ENCODE peak calls at places on chromosomes 1 and 21, in five cellular contexts. One of them, this sample, is unnamed.

GRCh38 chr1:201536542-201536941 is 2.4 kb upstream of the NAV1 start:
- DNase-seq in astrocyte of the cerebellum: no peak
- DNase-seq in fibroblast of pulmonary artery: peak
- DNase-seq in HCT116: peak
- DNase-seq in dorsolateral prefrontal cortex: no peak
- DNase-seq in this sample: peak

GRCh38 chr1:157363660-157364140 is 188.6 kb downstream of the FCRL5 start:
- DNase-seq in fibroblast of pulmonary artery: peak
- DNase-seq in HCT116: peak
- DNase-seq in astrocyte of the cerebellum: no peak
- DNase-seq in dorsolateral prefrontal cortex: peak
- DNase-seq in this sample: peak

GRCh38 chr1:235545294-235545930 is 41.2 kb upstream of the B3GALNT2 start:
- DNase-seq in astrocyte of the cerebellum: no peak
- DNase-seq in dorsolateral prefrontal cortex: no peak
- DNase-seq in fibroblast of pulmonary artery: no peak
- DNase-seq in HCT116: no peak
- DNase-seq in this sample: no peak

GRCh38 chr1:178867670-178868069 is 3.2 kb downstream of the ANGPTL1 start:
- DNase-seq in HCT116: no peak
- DNase-seq in fibroblast of pulmonary artery: peak
- DNase-seq in dorsolateral prefrontal cortex: no peak
- DNase-seq in astrocyte of the cerebellum: no peak
- DNase-seq in this sample: no peak

GRCh38 chr1:218392717-218393116 is 47.6 kb downstream of the TGFB2 start:
- DNase-seq in HCT116: no peak
- DNase-seq in fibroblast of pulmonary artery: no peak
- DNase-seq in astrocyte of the cerebellum: no peak
- DNase-seq in dorsolateral prefrontal cortex: no peak
- DNase-seq in this sample: no peak

GRCh38 chr1:3674100-3675094 is 22.1 kb downstream of the TP73 start:
- DNase-seq in HCT116: no peak
- DNase-seq in fibroblast of pulmonary artery: no peak
- DNase-seq in dorsolateral prefrontal cortex: no peak
- DNase-seq in astrocyte of the cerebellum: no peak
- DNase-seq in this sample: peak

GRCh38 chr1:230231739-230232075 is 164.7 kb downstream of the GALNT2 start:
- DNase-seq in fibroblast of pulmonary artery: peak
- DNase-seq in HCT116: no peak
- DNase-seq in astrocyte of the cerebellum: peak
- DNase-seq in dorsolateral prefrontal cortex: no peak
- DNase-seq in this sample: peak

GRCh38 chr21:28392436-28392835 is 600.2 kb downstream of the LTN1 start:
- DNase-seq in astrocyte of the cerebellum: no peak
- DNase-seq in dorsolateral prefrontal cortex: no peak
- DNase-seq in HCT116: no peak
- DNase-seq in fibroblast of pulmonary artery: no peak
- DNase-seq in this sample: no peak

GRCh38 chr1:177979272-177979671 is 9.4 kb upstream of the SEC16B start:
- DNase-seq in astrocyte of the cerebellum: no peak
- DNase-seq in dorsolateral prefrontal cortex: no peak
- DNase-seq in fibroblast of pulmonary artery: no peak
- DNase-seq in HCT116: no peak
- DNase-seq in this sample: no peak

GRCh38 chr1:234926574-234927311 is 201.9 kb downstream of the TOMM20 start:
- DNase-seq in HCT116: no peak
- DNase-seq in astrocyte of the cerebellum: no peak
- DNase-seq in dorsolateral prefrontal cortex: no peak
- DNase-seq in fibroblast of pulmonary artery: no peak
- DNase-seq in this sample: peak

GRCh38 chr21:37891953-37892352 is 24.3 kb downstream of the KCNJ6 start:
- DNase-seq in dorsolateral prefrontal cortex: no peak
- DNase-seq in fibroblast of pulmonary artery: no peak
- DNase-seq in HCT116: no peak
- DNase-seq in astrocyte of the cerebellum: no peak
- DNase-seq in this sample: no peak

GRCh38 chr21:43809853-43810504 is 20.6 kb downstream of the RRP1 start:
- DNase-seq in dorsolateral prefrontal cortex: no peak
- DNase-seq in HCT116: no peak
- DNase-seq in fibroblast of pulmonary artery: no peak
- DNase-seq in astrocyte of the cerebellum: no peak
- DNase-seq in this sample: peak

GRCh38 chr21:43793243-43793642 is 3.9 kb downstream of the RRP1 start:
- DNase-seq in astrocyte of the cerebellum: no peak
- DNase-seq in dorsolateral prefrontal cortex: no peak
- DNase-seq in HCT116: no peak
- DNase-seq in fibroblast of pulmonary artery: no peak
- DNase-seq in this sample: no peak

GRCh38 chr1:98498651-98499050 is 162.9 kb upstream of the SNX7 start:
- DNase-seq in astrocyte of the cerebellum: no peak
- DNase-seq in fibroblast of pulmonary artery: no peak
- DNase-seq in dorsolateral prefrontal cortex: no peak
- DNase-seq in HCT116: no peak
- DNase-seq in this sample: no peak

GRCh38 chr1:54376085-54377039 is 29.8 kb downstream of the SSBP3 start:
- DNase-seq in dorsolateral prefrontal cortex: no peak
- DNase-seq in HCT116: peak
- DNase-seq in astrocyte of the cerebellum: no peak
- DNase-seq in fibroblast of pulmonary artery: no peak
- DNase-seq in this sample: no peak

GRCh38 chr1:116311756-116312691 is 61.0 kb upstream of the ATP1A1 start:
- DNase-seq in fibroblast of pulmonary artery: no peak
- DNase-seq in astrocyte of the cerebellum: no peak
- DNase-seq in HCT116: no peak
- DNase-seq in dorsolateral prefrontal cortex: peak
- DNase-seq in this sample: peak

GRCh38 chr1:12173631-12174121 is 6.9 kb downstream of the TNFRSF1B start:
- DNase-seq in astrocyte of the cerebellum: no peak
- DNase-seq in fibroblast of pulmonary artery: no peak
- DNase-seq in dorsolateral prefrontal cortex: no peak
- DNase-seq in HCT116: no peak
- DNase-seq in this sample: no peak

GRCh38 chr1:157399984-157400382 is 152.3 kb downstream of the FCRL5 start:
- DNase-seq in astrocyte of the cerebellum: no peak
- DNase-seq in fibroblast of pulmonary artery: peak
- DNase-seq in HCT116: no peak
- DNase-seq in dorsolateral prefrontal cortex: no peak
- DNase-seq in this sample: peak

GRCh38 chr21:37655601-37656300 is 260.5 kb downstream of the KCNJ6 start:
- DNase-seq in astrocyte of the cerebellum: no peak
- DNase-seq in HCT116: no peak
- DNase-seq in dorsolateral prefrontal cortex: no peak
- DNase-seq in fibroblast of pulmonary artery: no peak
- DNase-seq in this sample: no peak

GRCh38 chr1:218451415-218451814 is 106.3 kb downstream of the TGFB2 start:
- DNase-seq in fibroblast of pulmonary artery: no peak
- DNase-seq in HCT116: no peak
- DNase-seq in astrocyte of the cerebellum: no peak
- DNase-seq in dorsolateral prefrontal cortex: no peak
- DNase-seq in this sample: no peak

GRCh38 chr1:160196143-160196542 is 5.8 kb downstream of the CASQ1 start:
- DNase-seq in HCT116: no peak
- DNase-seq in fibroblast of pulmonary artery: no peak
- DNase-seq in astrocyte of the cerebellum: no peak
- DNase-seq in dorsolateral prefrontal cortex: no peak
- DNase-seq in this sample: no peak

GRCh38 chr21:39105341-39105765 is 77.9 kb downstream of the PSMG1 start:
- DNase-seq in astrocyte of the cerebellum: no peak
- DNase-seq in HCT116: no peak
- DNase-seq in dorsolateral prefrontal cortex: no peak
- DNase-seq in fibroblast of pulmonary artery: peak
- DNase-seq in this sample: no peak

GRCh38 chr21:44090332-44090731 is 16.9 kb upstream of the PWP2 start:
- DNase-seq in HCT116: no peak
- DNase-seq in astrocyte of the cerebellum: no peak
- DNase-seq in fibroblast of pulmonary artery: no peak
- DNase-seq in dorsolateral prefrontal cortex: peak
- DNase-seq in this sample: no peak

GRCh38 chr1:26049531-26050254 is 3.8 kb upstream of the SLC30A2 start:
- DNase-seq in dorsolateral prefrontal cortex: no peak
- DNase-seq in astrocyte of the cerebellum: no peak
- DNase-seq in fibroblast of pulmonary artery: no peak
- DNase-seq in HCT116: no peak
- DNase-seq in this sample: no peak

GRCh38 chr1:64598100-64598571 is 128.2 kb downstream of the CACHD1 start:
- DNase-seq in dorsolateral prefrontal cortex: no peak
- DNase-seq in astrocyte of the cerebellum: peak
- DNase-seq in HCT116: no peak
- DNase-seq in fibroblast of pulmonary artery: peak
- DNase-seq in this sample: peak

GRCh38 chr1:99818063-99818699 is 32.0 kb upstream of the AGL start:
- DNase-seq in fibroblast of pulmonary artery: peak
- DNase-seq in HCT116: no peak
- DNase-seq in astrocyte of the cerebellum: no peak
- DNase-seq in dorsolateral prefrontal cortex: no peak
- DNase-seq in this sample: peak

GRCh38 chr1:154351363-154352068 is 26.2 kb downstream of the ATP8B2 start:
- DNase-seq in astrocyte of the cerebellum: no peak
- DNase-seq in dorsolateral prefrontal cortex: no peak
- DNase-seq in fibroblast of pulmonary artery: no peak
- DNase-seq in HCT116: no peak
- DNase-seq in this sample: peak

GRCh38 chr1:97196825-97197516 is 475.4 kb downstream of the PTBP2 start:
- DNase-seq in HCT116: no peak
- DNase-seq in astrocyte of the cerebellum: no peak
- DNase-seq in fibroblast of pulmonary artery: no peak
- DNase-seq in dorsolateral prefrontal cortex: no peak
- DNase-seq in this sample: no peak

GRCh38 chr1:202966006-202966904 is 802 bp downstream of the CYB5R1 start:
- DNase-seq in HCT116: no peak
- DNase-seq in fibroblast of pulmonary artery: no peak
- DNase-seq in dorsolateral prefrontal cortex: no peak
- DNase-seq in astrocyte of the cerebellum: no peak
- DNase-seq in this sample: peak

GRCh38 chr1:202967684-202968281 is 726 bp upstream of the CYB5R1 start:
- DNase-seq in HCT116: no peak
- DNase-seq in dorsolateral prefrontal cortex: no peak
- DNase-seq in fibroblast of pulmonary artery: no peak
- DNase-seq in astrocyte of the cerebellum: no peak
- DNase-seq in this sample: peak

GRCh38 chr1:202968351-202968750 is 1.3 kb upstream of the CYB5R1 start:
- DNase-seq in HCT116: no peak
- DNase-seq in fibroblast of pulmonary artery: no peak
- DNase-seq in astrocyte of the cerebellum: no peak
- DNase-seq in dorsolateral prefrontal cortex: no peak
- DNase-seq in this sample: no peak

GRCh38 chr1:202972046-202972445 is 5.0 kb upstream of the CYB5R1 start:
- DNase-seq in fibroblast of pulmonary artery: no peak
- DNase-seq in astrocyte of the cerebellum: no peak
- DNase-seq in dorsolateral prefrontal cortex: no peak
- DNase-seq in HCT116: no peak
- DNase-seq in this sample: no peak

DNA sequence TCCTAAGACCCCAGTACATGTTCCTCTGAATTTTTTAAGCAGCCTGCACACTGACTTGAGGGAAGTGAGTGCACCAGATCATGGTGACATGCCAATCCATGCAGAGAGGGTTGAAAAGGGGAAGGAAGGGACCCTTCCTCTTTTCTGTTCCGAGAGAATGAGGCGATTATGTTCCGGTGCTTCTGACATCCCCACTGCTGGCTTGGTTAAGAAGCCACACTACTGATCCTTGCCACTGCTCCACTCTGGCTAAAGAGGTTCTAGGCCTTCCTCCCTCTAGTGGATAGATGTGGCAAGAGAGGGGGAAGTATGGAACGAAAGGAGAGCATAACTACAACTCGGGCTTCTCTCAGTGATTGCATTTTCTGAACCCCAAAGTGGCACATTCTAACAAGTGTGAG is 1.8 kb upstream of the CYB5R1 start:
- DNase-seq in HCT116: peak
- DNase-seq in fibroblast of pulmonary artery: peak
- DNase-seq in astrocyte of the cerebellum: peak
- DNase-seq in dorsolateral prefrontal cortex: no peak
- DNase-seq in this sample: peak
- H3K4me3 ChIP-seq in HCT116: no peak
- H3K4me3 ChIP-seq in fibroblast of pulmonary artery: no peak
- H3K4me3 ChIP-seq in astrocyte of the cerebellum: no peak
- H3K4me3 ChIP-seq in dorsolateral prefrontal cortex: no peak
- H3K4me3 ChIP-seq in this sample: no peak

GRCh38 chr1:91502882-91503184 is 2.2 kb downstream of the CDC7 start:
- DNase-seq in HCT116: no peak
- DNase-seq in astrocyte of the cerebellum: peak
- DNase-seq in fibroblast of pulmonary artery: peak
- DNase-seq in dorsolateral prefrontal cortex: no peak
- DNase-seq in this sample: no peak
- H3K4me3 ChIP-seq in HCT116: no peak
- H3K4me3 ChIP-seq in astrocyte of the cerebellum: no peak
- H3K4me3 ChIP-seq in fibroblast of pulmonary artery: peak
- H3K4me3 ChIP-seq in dorsolateral prefrontal cortex: no peak
- H3K4me3 ChIP-seq in this sample: no peak

DNA sequence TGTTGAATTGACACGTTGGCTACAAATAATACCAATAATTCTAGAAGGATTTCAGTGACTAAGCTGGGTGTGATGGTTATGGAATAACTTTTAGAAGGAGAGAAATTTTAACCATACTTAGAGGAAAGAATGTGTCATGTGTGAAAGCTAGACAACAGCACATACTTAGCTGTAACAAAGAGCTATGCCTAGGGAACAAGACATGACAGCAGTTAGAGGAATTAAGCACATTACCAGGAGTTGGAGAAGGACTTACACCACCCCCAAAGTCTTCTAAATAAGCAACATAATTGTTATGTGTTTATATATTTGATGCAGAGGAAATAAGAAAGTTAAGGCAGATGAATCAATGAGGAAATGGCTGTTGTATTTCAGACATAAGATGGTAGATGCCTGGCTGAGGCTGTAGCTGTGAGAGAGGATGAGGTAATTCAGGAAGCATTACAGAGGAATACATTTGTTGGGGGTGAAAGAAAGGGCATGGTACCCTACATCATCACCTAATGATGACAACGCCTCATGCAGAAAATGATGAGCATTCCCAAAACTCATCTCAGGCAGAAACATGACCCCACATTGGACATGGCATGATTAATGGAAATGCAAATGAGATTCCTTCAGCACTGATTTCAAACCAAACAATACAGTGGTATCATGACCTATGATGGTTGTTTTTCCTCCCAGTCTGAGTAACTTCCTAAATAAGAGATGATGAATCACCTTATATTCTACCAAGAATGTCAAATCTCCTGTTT is 211.5 kb downstream of the LHX8 start:
- DNase-seq in dorsolateral prefrontal cortex: no peak
- DNase-seq in HCT116: no peak
- DNase-seq in astrocyte of the cerebellum: peak
- DNase-seq in fibroblast of pulmonary artery: peak
- DNase-seq in this sample: peak
- H3K4me3 ChIP-seq in dorsolateral prefrontal cortex: no peak
- H3K4me3 ChIP-seq in HCT116: no peak
- H3K4me3 ChIP-seq in astrocyte of the cerebellum: no peak
- H3K4me3 ChIP-seq in fibroblast of pulmonary artery: no peak
- H3K4me3 ChIP-seq in this sample: no peak

DNA sequence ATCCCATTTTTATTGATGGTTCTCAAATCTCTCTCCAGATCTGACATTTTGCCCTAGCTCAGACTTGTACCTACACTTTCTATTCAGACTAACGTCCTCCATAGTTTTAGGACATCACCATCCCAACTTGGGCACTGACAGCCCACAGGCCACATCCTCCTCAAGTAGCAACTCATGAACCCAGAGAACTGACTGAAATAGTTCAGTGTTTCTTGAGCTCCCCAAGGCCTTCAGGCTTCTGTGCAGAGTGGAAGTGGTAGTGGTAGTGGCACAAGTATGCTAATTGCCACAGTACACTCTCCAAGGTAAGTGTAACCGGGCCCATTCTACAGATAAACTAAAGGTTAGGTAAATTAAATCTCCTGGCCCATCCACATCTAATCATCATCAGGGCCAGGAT is 112.6 kb downstream of the SLC45A1 start:
- DNase-seq in dorsolateral prefrontal cortex: no peak
- DNase-seq in astrocyte of the cerebellum: no peak
- DNase-seq in HCT116: no peak
- DNase-seq in fibroblast of pulmonary artery: no peak
- DNase-seq in this sample: no peak
- H3K4me3 ChIP-seq in dorsolateral prefrontal cortex: no peak
- H3K4me3 ChIP-seq in astrocyte of the cerebellum: no peak
- H3K4me3 ChIP-seq in HCT116: no peak
- H3K4me3 ChIP-seq in fibroblast of pulmonary artery: no peak
- H3K4me3 ChIP-seq in this sample: no peak

This sample was measured in epithelial cell of esophagus.